ENCODE peak calls at places on chromosomes 16 and 17, in seven cellular contexts. W, N, O, M, J, R and I are unnamed samples. For H3K4me1, the result is how much of the 10 kb centered on the place peaks cover.

GRCh38 chr16:79278506-79278905 is 322.0 kb downstream of the MAF start:
- DNase-seq in W (no peak), N (peak), O (no peak), M (no peak), J (no peak), R (no peak), I (no peak)

GRCh38 chr16:85401917-85402766 is 211.0 kb upstream of the GSE1 start:
- DNase-seq in W (peak), N (no peak), O (no peak), M (peak), J (no peak), R (no peak), I (peak)

GRCh38 chr16:60031751-60032150 is 1297.6 kb upstream of the GOT2 start:
- DNase-seq in W (no peak), N (no peak), O (no peak), M (no peak), J (no peak), R (no peak), I (no peak)

GRCh38 chr17:60519795-60520194 is 6.2 kb downstream of the APPBP2 start:
- DNase-seq in W (no peak), N (no peak), O (no peak), M (no peak), J (no peak), R (no peak), I (no peak)

GRCh38 chr17:70687421-70687820 is 518.1 kb downstream of the KCNJ2 start:
- DNase-seq in W (no peak), N (no peak), O (no peak), M (no peak), J (peak), R (no peak), I (no peak)

GRCh38 chr16:49183911-49184310 is 97.7 kb downstream of the CBLN1 start:
- DNase-seq in W (peak), N (peak), O (peak), M (no peak), J (peak), R (no peak), I (no peak)

GRCh38 chr17:40139566-40140058 is 725 bp upstream of the CASC3 start:
- DNase-seq in W (peak), N (peak), O (no peak), M (peak), J (no peak), R (no peak), I (no peak)

GRCh38 chr17:61265397-61265796 is 134.2 kb upstream of the TBX2 start:
- DNase-seq in W (no peak), N (no peak), O (no peak), M (no peak), J (no peak), R (no peak), I (no peak)

GRCh38 chr16:85390511-85391174 is 222.5 kb upstream of the GSE1 start:
- DNase-seq in W (peak), N (peak), O (peak), M (peak), J (peak), R (no peak), I (no peak)

GRCh38 chr16:425740-426114 is 278 bp downstream of the RAB11FIP3 start:
- DNase-seq in W (no peak), N (no peak), O (no peak), M (no peak), J (no peak), R (no peak), I (no peak)

GRCh38 chr17:47267354-47267828 is 13.8 kb downstream of the ITGB3 start:
- DNase-seq in W (no peak), N (no peak), O (no peak), M (no peak), J (peak), R (no peak), I (no peak)

GRCh38 chr17:75628425-75628824 is 4.8 kb upstream of the SMIM5 start:
- DNase-seq in W (no peak), N (no peak), O (no peak), M (no peak), J (no peak), R (no peak), I (no peak)

GRCh38 chr16:28163699-28164584 is 47.8 kb downstream of the XPO6 start:
- DNase-seq in W (no peak), N (no peak), O (no peak), M (no peak), J (no peak), R (no peak), I (no peak)

GRCh38 chr17:8518346-8518745 is 82.7 kb downstream of the NDEL1 start:
- DNase-seq in W (no peak), N (no peak), O (no peak), M (no peak), J (no peak), R (no peak), I (no peak)

GRCh38 chr17:9228408-9229159 is 207.3 kb downstream of the NTN1 start:
- DNase-seq in W (peak), N (no peak), O (no peak), M (no peak), J (no peak), R (no peak), I (no peak)

GRCh38 chr17:19714542-19715411 is 1.6 kb downstream of the SLC47A2 start:
- DNase-seq in W (peak), N (no peak), O (no peak), M (peak), J (no peak), R (no peak), I (no peak)

GRCh38 chr16:66898933-66899309 is 18.6 kb downstream of the PDP2 start:
- DNase-seq in W (no peak), N (no peak), O (no peak), M (no peak), J (no peak), R (no peak), I (no peak)

GRCh38 chr17:2462481-2462880 is 49.2 kb downstream of the METTL16 start:
- DNase-seq in W (no peak), N (no peak), O (no peak), M (no peak), J (no peak), R (no peak), I (no peak)

GRCh38 chr17:38350035-38350434 is 1.6 kb upstream of the SOCS7 start:
- DNase-seq in W (no peak), N (no peak), O (no peak), M (no peak), J (no peak), R (no peak), I (no peak)

GRCh38 chr17:77718669-77718961 is 239.9 kb upstream of the TNRC6C start:
- DNase-seq in W (no peak), N (no peak), O (no peak), M (no peak), J (no peak), R (no peak), I (no peak)

GRCh38 chr17:35896011-35896587 is 15.9 kb upstream of the CCL5 start:
- DNase-seq in W (peak), N (peak), O (no peak), M (no peak), J (no peak), R (no peak), I (no peak)

GRCh38 chr17:81832608-81833159 is 407 bp downstream of the MCRIP1 start:
- DNase-seq in W (peak), N (no peak), O (no peak), M (no peak), J (no peak), R (no peak), I (no peak)

GRCh38 chr17:73203135-73203787 is 10.4 kb downstream of the COG1 start:
- DNase-seq in W (peak), N (peak), O (no peak), M (no peak), J (no peak), R (no peak), I (no peak)

GRCh38 chr17:63293310-63293709 is 152.8 kb downstream of the CYB561 start:
- DNase-seq in W (no peak), N (no peak), O (no peak), M (no peak), J (no peak), R (no peak), I (no peak)

GRCh38 chr16:72876981-72877373 is 171.0 kb downstream of the ZFHX3 start:
- DNase-seq in W (no peak), N (no peak), O (no peak), M (no peak), J (no peak), R (no peak), I (no peak)

GRCh38 chr17:56786989-56787482 is 46.7 kb downstream of the C17orf67 start:
- DNase-seq in W (peak), N (peak), O (peak), M (no peak), J (peak), R (no peak), I (peak)

DNA sequence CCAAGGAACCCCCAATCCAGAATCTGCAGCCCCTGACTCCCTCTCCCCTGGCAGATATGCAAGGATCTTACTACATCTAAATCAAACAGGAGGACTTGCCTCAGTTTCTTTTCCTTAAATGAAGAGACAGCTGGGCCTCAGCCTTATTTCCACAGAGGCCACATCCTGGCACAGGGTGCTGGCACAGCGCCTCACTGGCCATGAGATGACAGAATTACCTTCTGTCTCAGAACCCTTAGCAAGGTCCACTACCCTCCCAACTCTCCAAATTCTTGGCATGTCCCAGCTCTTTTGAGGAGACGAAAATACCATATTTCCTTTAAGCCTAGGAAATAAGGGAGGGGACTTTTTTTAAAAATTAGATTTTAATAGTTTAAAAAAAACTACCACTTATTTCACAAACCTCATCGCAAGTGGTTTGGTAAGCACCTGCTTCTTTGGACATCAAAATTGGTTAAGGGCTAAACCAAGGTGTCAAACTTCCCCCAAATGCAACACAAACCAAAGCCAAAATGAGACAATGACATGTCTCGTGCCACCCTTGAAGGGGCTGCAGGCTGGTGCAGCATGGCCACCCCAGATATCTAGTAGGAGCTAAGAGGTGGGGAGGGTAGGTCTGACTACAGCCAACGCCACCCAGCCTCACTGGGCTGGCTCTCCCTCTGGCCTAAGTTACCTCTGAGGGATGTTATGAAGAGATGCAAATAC is 25.3 kb downstream of the FAM117A start:
- DNase-seq in W (peak), N (no peak), O (no peak), M (no peak), J (no peak), R (no peak), I (peak)
- H3K4me1 ChIP-seq in W (under half), N (half or more), O (under half), M (under half), J (under half), R (half or more), I (under half)

DNA sequence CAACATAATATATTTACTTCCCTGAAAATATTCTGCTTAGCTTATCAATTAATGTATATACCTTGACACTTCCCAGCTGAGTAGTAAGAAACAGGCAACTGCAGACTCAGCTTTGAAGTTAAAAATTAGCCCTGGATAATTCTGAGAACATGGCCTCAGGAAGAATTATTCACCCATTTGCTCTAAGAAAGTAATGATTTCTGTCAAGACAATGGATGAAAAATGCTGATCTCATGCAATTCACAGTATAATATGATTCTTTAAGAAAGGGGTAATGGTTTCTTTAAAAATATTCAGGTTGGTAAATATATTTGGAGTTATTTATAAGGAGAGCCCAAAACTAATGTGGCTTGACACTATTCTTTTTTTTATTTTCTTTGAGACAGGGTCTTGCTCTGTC is 88.8 kb downstream of the CACNG1 start:
- DNase-seq in W (no peak), N (no peak), O (no peak), M (no peak), J (no peak), R (no peak), I (no peak)
- TF ChIP-seq POLR2A in W (no peak), N (no peak), O (no peak), M (no peak), J (no peak), R (no peak), I (no peak)

GRCh38 chr17:64504769-64505319 is 1.2 kb downstream of the DDX5 start:
- DNase-seq in W (peak), N (no peak), O (no peak), M (no peak), J (peak), R (no peak), I (no peak)

GRCh38 chr17:64506576-64507417 is at the start of gene CEP95:
- DNase-seq in W (peak), N (peak), O (peak), M (peak), J (no peak), R (peak), I (peak)

GRCh38 chr17:64505320-64506200 is 529 bp downstream of the DDX5 start:
- DNase-seq in W (peak), N (peak), O (peak), M (peak), J (peak), R (peak), I (peak)

GRCh38 chr17:64507418-64507766 is 615 bp downstream of the CEP95 start:
- DNase-seq in W (peak), N (no peak), O (no peak), M (no peak), J (peak), R (no peak), I (no peak)

DNA sequence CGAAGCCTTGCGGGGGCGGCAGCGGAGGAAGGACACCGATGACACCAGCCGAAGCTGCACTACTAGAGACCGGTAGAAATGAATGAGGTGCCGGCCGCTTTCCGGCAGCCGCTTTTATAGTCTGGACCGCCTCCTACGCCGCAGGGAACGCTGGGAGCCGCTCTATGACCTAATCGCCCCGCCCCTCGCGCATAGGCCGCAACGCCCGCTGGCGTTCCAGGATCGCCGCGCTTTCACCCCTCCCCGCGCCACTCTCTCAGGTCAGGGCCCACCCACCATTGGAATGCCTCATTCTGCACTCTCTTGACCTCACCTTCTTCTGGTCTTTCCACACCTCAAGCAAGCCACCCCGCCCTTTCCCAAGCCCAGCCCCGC is at the start of gene DDX5:
- DNase-seq in W (peak), N (peak), O (peak), M (peak), J (peak), R (peak), I (peak)
- H3K4me1 ChIP-seq in W (under half), N (half or more), O (under half), M (under half), J (under half), R (half or more), I (under half)

GRCh38 chr16:30658731-30659506 is 688 bp downstream of the FBRS start:
- DNase-seq in W (peak), N (no peak), O (peak), M (peak), J (peak), R (peak), I (peak)
- TF ChIP-seq POLR2A in W (peak), N (no peak), O (peak), M (no peak), J (no peak), R (no peak), I (no peak)

DNA sequence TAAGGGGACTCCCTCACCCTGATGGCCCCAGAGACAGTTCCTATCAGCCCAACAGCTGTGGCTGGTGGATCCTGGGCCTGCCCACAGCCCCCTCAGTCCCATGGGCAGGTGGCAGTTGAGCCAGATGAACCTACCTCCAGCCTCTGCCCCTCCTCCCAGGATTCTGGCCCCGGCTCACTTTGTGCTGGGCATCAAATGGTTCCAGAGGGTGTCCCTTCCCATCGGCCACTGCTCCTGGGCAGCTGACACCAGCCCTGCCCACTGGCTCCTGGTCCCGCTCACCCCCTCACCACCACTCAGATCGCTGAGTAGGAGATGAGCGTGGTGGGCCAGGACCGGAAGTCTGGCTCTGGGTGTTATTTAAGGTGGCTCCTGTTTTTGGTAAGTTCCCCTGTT is 2.0 kb downstream of the TTYH2 start:
- DNase-seq in W (no peak), N (no peak), O (no peak), M (no peak), J (no peak), R (no peak), I (peak)
- H3K4me1 ChIP-seq in W (under half), N (under half), O (under half), M (under half), J (under half), R (half or more), I (half or more)

GRCh38 chr17:78774956-78775571 is 7.0 kb downstream of the CYTH1 start:
- DNase-seq in W (no peak), N (peak), O (no peak), M (no peak), J (no peak), R (no peak), I (no peak)
- TF ChIP-seq POLR2A in W (no peak), N (no peak), O (no peak), M (no peak), J (no peak), R (no peak), I (no peak)

GRCh38 chr16:17303101-17303500 is 167.7 kb downstream of the XYLT1 start:
- DNase-seq in W (peak), N (peak), O (no peak), M (no peak), J (no peak), R (no peak), I (no peak)
- H3K4me1 ChIP-seq in W (half or more), N (half or more), O (under half), M (under half), J (under half), R (half or more), I (under half)